ENCODE peak calls at places on chromosome 22, in eight cellular contexts. H is stimulated activated CD8-positive, alpha-beta memory T cell treated with anti-CD3 and anti-CD28 coated beads, Interleukin-2, amount 100 ng/mL, for 1 hour; G is anterior cingulate cortex; S is cardiac muscle cell; X is HFFc6; J is NCI-H2081; L is non-pigmented ciliary epithelial cell; B is posterior vena cava. E is an unnamed sample.

GRCh38 chr22:30877662-30878515 is 90.7 kb downstream of the MORC2 start:
- DNase-seq in H (no peak), S (no peak), B (peak; percentile 67), G (no peak), J (no peak), L (no peak), X (no peak), E (no peak)

GRCh38 chr22:22085702-22086500 is 103.3 kb upstream of the TOP3B start:
- DNase-seq in X (peak; percentile 13), H (no peak), J (no peak), B (no peak), S (no peak), L (no peak), G (no peak), E (no peak)

GRCh38 chr22:39478461-39478860 is 21.6 kb downstream of the MGAT3 start:
- DNase-seq in B (no peak), G (no peak), L (no peak), J (no peak), H (no peak), X (no peak), S (no peak), E (peak; percentile 36)

GRCh38 chr22:17637490-17638181 is 921 bp upstream of the BCL2L13 start:
- DNase-seq in X (no peak), B (no peak), G (no peak), S (no peak), L (no peak), J (no peak), H (no peak), E (no peak)

GRCh38 chr22:20000246-20001081 is 16.2 kb downstream of the ARVCF start:
- DNase-seq in H (no peak), L (no peak), J (no peak), S (no peak), X (no peak), G (peak; percentile 27), B (peak; percentile 43), E (peak; percentile 30)

GRCh38 chr22:39519681-39520053 is 695 bp upstream of the ATF4 start:
- DNase-seq in H (no peak), G (no peak), L (no peak), B (no peak), J (no peak), X (no peak), S (peak; percentile 68), E (peak; percentile 65)

GRCh38 chr22:30249049-30250038 is 2.8 kb upstream of the LIF start:
- DNase-seq in B (peak; percentile 92), J (no peak), S (no peak), L (no peak), H (no peak), G (no peak), X (no peak), E (no peak)

GRCh38 chr22:26718905-26719304 is 61.5 kb downstream of the MIAT start:
- DNase-seq in L (peak; percentile 83), G (no peak), X (peak; percentile 96), J (no peak), H (no peak), B (no peak), S (peak; percentile 93), E (peak; percentile 61)

GRCh38 chr22:48693377-48694135 is 1134.1 kb downstream of the BRD1 start:
- DNase-seq in H (no peak), X (no peak), S (no peak), B (no peak), L (no peak), G (no peak), J (no peak), E (no peak)

GRCh38 chr22:42203609-42204008 is 66.8 kb downstream of the TCF20 start:
- DNase-seq in L (no peak), J (no peak), G (no peak), X (no peak), S (no peak), H (no peak), B (no peak), E (no peak)

GRCh38 chr22:27314276-27314807 is 487.2 kb downstream of the MN1 start:
- DNase-seq in G (no peak), B (no peak), H (no peak), S (no peak), X (no peak), L (no peak), J (no peak), E (no peak)

GRCh38 chr22:22830957-22831688 is 56.5 kb upstream of the IGLL5 start:
- DNase-seq in G (no peak), X (no peak), S (no peak), J (no peak), B (no peak), L (no peak), H (no peak), E (no peak)

GRCh38 chr22:27647540-27647939 is 154.0 kb downstream of the MN1 start:
- DNase-seq in L (no peak), J (no peak), X (no peak), S (no peak), G (no peak), B (peak; percentile 31), H (no peak), E (no peak)

GRCh38 chr22:39717099-39717498 is 146.5 kb downstream of the CACNA1I start:
- DNase-seq in H (no peak), B (no peak), J (no peak), L (no peak), X (no peak), G (no peak), S (no peak), E (no peak)

GRCh38 chr22:36325163-36326031 is 62.4 kb downstream of the MYH9 start:
- DNase-seq in S (peak; percentile 93), G (no peak), L (no peak), B (peak; percentile 90), J (no peak), H (no peak), X (peak; percentile 82), E (no peak)

GRCh38 chr22:40673017-40673416 is 6.3 kb upstream of the MCHR1 start:
- DNase-seq in S (no peak), G (no peak), L (no peak), J (no peak), X (no peak), H (no peak), B (no peak), E (no peak)

GRCh38 chr22:39254789-39255298 is 10.1 kb upstream of the PDGFB start:
- DNase-seq in G (no peak), X (peak; percentile 33), B (no peak), J (no peak), L (peak; percentile 28), H (no peak), S (no peak), E (peak; percentile 84)

E was measured in lung microvascular endothelial cell.